ENCODE peak calls at places on chromosomes 13 and 19, in five cellular contexts. One of them, this sample, is unnamed.

GRCh38 chr13:98976941-98977340 is 923 bp downstream of the DOCK9 start:
- DNase-seq in glutamatergic neuron: no peak
- DNase-seq in mucosa of descending colon: no peak
- DNase-seq in tibial nerve: no peak
- DNase-seq in tibial artery: no peak
- DNase-seq in this sample: no peak

GRCh38 chr19:13981988-13982501 is 24.1 kb downstream of the RFX1 start:
- DNase-seq in tibial nerve: no peak
- DNase-seq in glutamatergic neuron: no peak
- DNase-seq in tibial artery: no peak
- DNase-seq in mucosa of descending colon: no peak
- DNase-seq in this sample: no peak

GRCh38 chr13:50731400-50731799 is 112.1 kb downstream of the DLEU7 start:
- DNase-seq in tibial nerve: no peak
- DNase-seq in glutamatergic neuron: no peak
- DNase-seq in mucosa of descending colon: no peak
- DNase-seq in tibial artery: no peak
- DNase-seq in this sample: no peak

GRCh38 chr13:97749174-97749573 is 204.3 kb upstream of the IPO5 start:
- DNase-seq in mucosa of descending colon: no peak
- DNase-seq in tibial nerve: no peak
- DNase-seq in tibial artery: no peak
- DNase-seq in glutamatergic neuron: no peak
- DNase-seq in this sample: no peak

GRCh38 chr13:102128216-102128800 is 273.5 kb downstream of the FGF14 start:
- DNase-seq in mucosa of descending colon: no peak
- DNase-seq in tibial artery: no peak
- DNase-seq in tibial nerve: no peak
- DNase-seq in glutamatergic neuron: no peak
- DNase-seq in this sample: no peak

GRCh38 chr19:54164369-54165068 is 5.0 kb upstream of the LENG1 start:
- DNase-seq in mucosa of descending colon: peak
- DNase-seq in glutamatergic neuron: peak
- DNase-seq in tibial nerve: peak
- DNase-seq in tibial artery: no peak
- DNase-seq in this sample: peak

GRCh38 chr13:29926077-29926476 is 75.7 kb upstream of the UBL3 start:
- DNase-seq in mucosa of descending colon: no peak
- DNase-seq in tibial nerve: no peak
- DNase-seq in glutamatergic neuron: no peak
- DNase-seq in tibial artery: no peak
- DNase-seq in this sample: no peak

GRCh38 chr13:43520331-43520730 is 266.4 kb downstream of the ENOX1 start:
- DNase-seq in glutamatergic neuron: no peak
- DNase-seq in tibial artery: no peak
- DNase-seq in mucosa of descending colon: no peak
- DNase-seq in tibial nerve: no peak
- DNase-seq in this sample: no peak

GRCh38 chr19:50486823-50487515 is 10.3 kb upstream of the GARIN5A start:
- DNase-seq in tibial nerve: no peak
- DNase-seq in glutamatergic neuron: peak
- DNase-seq in tibial artery: no peak
- DNase-seq in mucosa of descending colon: no peak
- DNase-seq in this sample: peak

GRCh38 chr13:95437561-95437960 is 115.0 kb upstream of the CLDN10 start:
- DNase-seq in tibial artery: no peak
- DNase-seq in glutamatergic neuron: no peak
- DNase-seq in tibial nerve: no peak
- DNase-seq in mucosa of descending colon: no peak
- DNase-seq in this sample: no peak

GRCh38 chr19:6011206-6011605 is 33.3 kb upstream of the RANBP3 start:
- DNase-seq in tibial nerve: no peak
- DNase-seq in glutamatergic neuron: no peak
- DNase-seq in mucosa of descending colon: no peak
- DNase-seq in tibial artery: no peak
- DNase-seq in this sample: no peak

GRCh38 chr19:18128044-18128443 is 24.9 kb upstream of the PIK3R2 start:
- DNase-seq in glutamatergic neuron: no peak
- DNase-seq in tibial artery: no peak
- DNase-seq in mucosa of descending colon: no peak
- DNase-seq in tibial nerve: no peak
- DNase-seq in this sample: no peak

GRCh38 chr19:53908106-53908932 is 759 bp upstream of the CACNG7 start:
- DNase-seq in mucosa of descending colon: peak
- DNase-seq in tibial nerve: no peak
- DNase-seq in glutamatergic neuron: peak
- DNase-seq in tibial artery: no peak
- DNase-seq in this sample: peak

GRCh38 chr19:6766357-6767080 is 716 bp downstream of the SH2D3A start:
- DNase-seq in tibial nerve: no peak
- DNase-seq in glutamatergic neuron: no peak
- DNase-seq in mucosa of descending colon: peak
- DNase-seq in tibial artery: no peak
- DNase-seq in this sample: no peak

GRCh38 chr13:40350283-40350992 is 316.0 kb downstream of the FOXO1 start:
- DNase-seq in mucosa of descending colon: no peak
- DNase-seq in glutamatergic neuron: no peak
- DNase-seq in tibial artery: no peak
- DNase-seq in tibial nerve: no peak
- DNase-seq in this sample: no peak

GRCh38 chr19:50191270-50191669 is 12.2 kb upstream of the MYH14 start:
- DNase-seq in mucosa of descending colon: no peak
- DNase-seq in tibial artery: no peak
- DNase-seq in tibial nerve: no peak
- DNase-seq in glutamatergic neuron: no peak
- DNase-seq in this sample: no peak

GRCh38 chr19:15418112-15418587 is 638 bp downstream of the AKAP8L start:
- DNase-seq in tibial nerve: no peak
- DNase-seq in glutamatergic neuron: no peak
- DNase-seq in mucosa of descending colon: no peak
- DNase-seq in tibial artery: no peak
- DNase-seq in this sample: no peak

GRCh38 chr13:40589285-40590109 is 76.9 kb downstream of the FOXO1 start:
- DNase-seq in tibial nerve: peak
- DNase-seq in mucosa of descending colon: no peak
- DNase-seq in tibial artery: no peak
- DNase-seq in glutamatergic neuron: no peak
- DNase-seq in this sample: no peak

GRCh38 chr19:19654441-19654840 is 9.0 kb downstream of the ATP13A1 start:
- DNase-seq in tibial nerve: no peak
- DNase-seq in tibial artery: no peak
- DNase-seq in mucosa of descending colon: peak
- DNase-seq in glutamatergic neuron: no peak
- DNase-seq in this sample: no peak

GRCh38 chr13:31204592-31204991 is 4.8 kb downstream of the B3GLCT start:
- DNase-seq in tibial nerve: no peak
- DNase-seq in mucosa of descending colon: no peak
- DNase-seq in glutamatergic neuron: no peak
- DNase-seq in tibial artery: no peak
- DNase-seq in this sample: no peak

GRCh38 chr13:38687246-38688229 is 661 bp downstream of the FREM2 start:
- DNase-seq in tibial nerve: no peak
- DNase-seq in glutamatergic neuron: peak
- DNase-seq in mucosa of descending colon: peak
- DNase-seq in tibial artery: no peak
- DNase-seq in this sample: peak

GRCh38 chr19:46049597-46049996 is 8.8 kb upstream of the IGFL4 start:
- DNase-seq in tibial nerve: no peak
- DNase-seq in mucosa of descending colon: no peak
- DNase-seq in tibial artery: no peak
- DNase-seq in glutamatergic neuron: no peak
- DNase-seq in this sample: no peak
- TF ChIP-seq CTCF in tibial nerve: no peak
- TF ChIP-seq CTCF in mucosa of descending colon: no peak
- TF ChIP-seq CTCF in tibial artery: no peak
- TF ChIP-seq CTCF in glutamatergic neuron: no peak
- TF ChIP-seq CTCF in this sample: peak

GRCh38 chr19:8097681-8098567 is 45.4 kb downstream of the CCL25 start:
- DNase-seq in glutamatergic neuron: no peak
- DNase-seq in tibial nerve: no peak
- DNase-seq in mucosa of descending colon: no peak
- DNase-seq in tibial artery: no peak
- DNase-seq in this sample: no peak

GRCh38 chr19:8097198-8097597 is 44.6 kb downstream of the CCL25 start:
- DNase-seq in glutamatergic neuron: peak
- DNase-seq in tibial nerve: no peak
- DNase-seq in tibial artery: no peak
- DNase-seq in mucosa of descending colon: no peak
- DNase-seq in this sample: no peak

GRCh38 chr19:8096071-8096470 is 43.5 kb downstream of the CCL25 start:
- DNase-seq in tibial nerve: no peak
- DNase-seq in glutamatergic neuron: no peak
- DNase-seq in mucosa of descending colon: no peak
- DNase-seq in tibial artery: no peak
- DNase-seq in this sample: no peak

GRCh38 chr19:8105471-8105870 is 43.9 kb downstream of the FBN3 start:
- DNase-seq in mucosa of descending colon: no peak
- DNase-seq in tibial nerve: no peak
- DNase-seq in glutamatergic neuron: no peak
- DNase-seq in tibial artery: no peak
- DNase-seq in this sample: no peak

GRCh38 chr19:8101311-8101710 is 48.1 kb downstream of the FBN3 start:
- DNase-seq in tibial artery: no peak
- DNase-seq in tibial nerve: no peak
- DNase-seq in mucosa of descending colon: no peak
- DNase-seq in glutamatergic neuron: no peak
- DNase-seq in this sample: no peak
- TF ChIP-seq CTCF in tibial artery: no peak
- TF ChIP-seq CTCF in tibial nerve: no peak
- TF ChIP-seq CTCF in mucosa of descending colon: no peak
- TF ChIP-seq CTCF in glutamatergic neuron: no peak
- TF ChIP-seq CTCF in this sample: no peak

DNA sequence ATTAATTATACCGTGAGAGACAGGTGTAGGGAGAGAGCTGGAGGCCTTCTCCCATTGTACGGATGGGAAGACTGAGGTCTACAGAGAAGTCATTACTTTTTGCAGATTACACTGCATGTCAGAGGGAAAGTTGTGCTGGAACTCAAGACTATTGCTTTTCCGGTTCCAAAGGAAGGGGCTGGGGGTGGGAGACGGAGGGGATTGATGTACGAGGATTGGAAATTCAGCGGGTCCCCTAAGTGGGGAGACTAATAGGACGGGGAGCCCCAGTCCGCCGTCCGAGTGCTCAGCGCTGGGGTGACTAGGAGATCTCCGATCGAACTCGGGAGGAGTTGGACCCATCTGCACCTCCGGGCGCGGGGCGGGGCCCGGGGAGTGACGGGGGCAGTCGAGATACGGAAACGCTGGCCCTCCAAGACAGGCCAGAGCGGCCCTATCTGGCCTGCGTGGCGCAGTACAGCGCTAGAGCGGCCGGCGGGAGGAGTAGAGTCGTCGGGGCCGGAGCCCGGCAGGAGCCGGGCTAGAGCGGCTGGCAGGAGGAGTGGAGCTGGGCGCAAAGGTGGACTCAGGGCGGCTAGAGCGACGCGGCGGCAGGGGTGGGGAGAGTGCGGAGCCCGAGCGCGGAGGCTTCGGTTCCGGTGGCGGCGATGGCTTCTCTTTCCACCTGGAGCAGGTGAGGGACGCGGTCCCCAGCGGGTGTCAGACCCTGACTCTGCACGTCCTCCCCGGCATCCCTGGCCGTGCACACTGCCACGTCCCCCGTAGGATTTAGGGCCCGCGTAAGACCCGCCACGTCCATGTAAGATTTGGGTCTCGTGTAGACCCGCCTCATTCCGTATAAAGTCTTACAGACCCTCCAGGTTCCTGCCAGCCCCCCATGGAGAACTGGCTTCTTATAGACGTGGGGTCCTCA is 1.1 kb downstream of the ARHGEF1 start:
- DNase-seq in tibial nerve: peak
- DNase-seq in glutamatergic neuron: peak
- DNase-seq in mucosa of descending colon: peak
- DNase-seq in tibial artery: peak
- DNase-seq in this sample: peak
- TF ChIP-seq CTCF in tibial nerve: peak
- TF ChIP-seq CTCF in glutamatergic neuron: no peak
- TF ChIP-seq CTCF in mucosa of descending colon: no peak
- TF ChIP-seq CTCF in tibial artery: no peak
- TF ChIP-seq CTCF in this sample: no peak

GRCh38 chr13:100921139-100921538 is 246.5 kb upstream of the TMTC4 start:
- DNase-seq in tibial artery: no peak
- DNase-seq in tibial nerve: no peak
- DNase-seq in mucosa of descending colon: no peak
- DNase-seq in glutamatergic neuron: no peak
- DNase-seq in this sample: no peak

GRCh38 chr13:100916943-100917342 is 242.3 kb upstream of the TMTC4 start:
- DNase-seq in tibial nerve: no peak
- DNase-seq in mucosa of descending colon: no peak
- DNase-seq in glutamatergic neuron: no peak
- DNase-seq in tibial artery: no peak
- DNase-seq in this sample: no peak

GRCh38 chr13:100922599-100922998 is 248.0 kb upstream of the TMTC4 start:
- DNase-seq in mucosa of descending colon: no peak
- DNase-seq in tibial nerve: no peak
- DNase-seq in glutamatergic neuron: no peak
- DNase-seq in tibial artery: no peak
- DNase-seq in this sample: no peak
- TF ChIP-seq CTCF in mucosa of descending colon: no peak
- TF ChIP-seq CTCF in tibial nerve: no peak
- TF ChIP-seq CTCF in glutamatergic neuron: no peak
- TF ChIP-seq CTCF in tibial artery: no peak
- TF ChIP-seq CTCF in this sample: no peak

DNA sequence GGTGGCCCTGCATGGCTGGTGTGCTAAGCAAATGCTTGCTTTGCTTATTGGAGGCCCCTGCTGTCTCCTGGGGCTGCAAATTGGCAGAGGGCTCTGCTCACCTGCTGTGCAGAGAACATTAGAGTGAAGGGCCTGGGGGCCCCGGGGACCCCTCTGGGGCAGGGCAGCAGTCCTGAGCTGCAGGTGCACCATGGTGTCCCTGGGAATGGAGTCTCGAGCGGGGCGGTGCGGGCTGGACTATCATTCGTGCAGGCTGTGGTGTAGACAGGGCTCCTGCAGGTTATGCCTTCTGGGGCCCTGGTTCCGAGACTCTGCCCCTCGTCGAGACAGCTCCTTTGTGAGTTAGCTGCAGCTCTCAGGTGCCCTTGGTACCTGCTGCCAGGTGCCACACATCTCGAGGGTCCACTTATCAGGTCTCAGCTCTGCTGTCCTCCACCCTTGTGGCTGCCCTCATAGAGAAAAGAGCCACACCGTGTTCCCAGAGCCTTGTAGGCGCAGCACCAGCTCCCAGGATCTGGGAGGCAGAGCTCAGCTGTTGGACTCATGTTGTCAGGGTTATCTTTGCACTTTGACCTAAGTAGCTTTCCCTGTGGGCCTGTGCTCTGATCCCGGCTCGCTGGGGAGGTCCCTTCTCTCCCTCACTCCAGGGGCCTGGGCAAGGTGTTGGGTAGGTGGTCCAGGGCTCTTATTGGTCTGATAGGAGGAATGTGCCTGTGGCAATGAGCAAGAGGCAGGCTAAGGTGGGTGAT is 58.0 kb upstream of the ZNF536 start:
- DNase-seq in glutamatergic neuron: no peak
- DNase-seq in tibial artery: no peak
- DNase-seq in tibial nerve: no peak
- DNase-seq in mucosa of descending colon: no peak
- DNase-seq in this sample: no peak
- TF ChIP-seq CTCF in glutamatergic neuron: no peak
- TF ChIP-seq CTCF in tibial artery: no peak
- TF ChIP-seq CTCF in tibial nerve: no peak
- TF ChIP-seq CTCF in mucosa of descending colon: no peak
- TF ChIP-seq CTCF in this sample: no peak

This sample was measured in neural crest cell.